ENCODE peak calls at places on chromosomes 12 and 14, in four cellular contexts. One of them, this sample, is unnamed.

GRCh38 chr12:46165191-46165590 is 103.7 kb downstream of the SLC38A1 start:
- DNase-seq in GM06990: no peak
- DNase-seq in fibroblast of mammary gland: no peak
- DNase-seq in HFFc6: no peak
- DNase-seq in this sample: no peak

GRCh38 chr14:98819867-98820206 is 452.2 kb downstream of the BCL11B start:
- DNase-seq in GM06990: no peak
- DNase-seq in fibroblast of mammary gland: no peak
- DNase-seq in HFFc6: no peak
- DNase-seq in this sample: no peak

GRCh38 chr14:102150083-102150482 is 10.4 kb downstream of the WDR20 start:
- DNase-seq in GM06990: no peak
- DNase-seq in fibroblast of mammary gland: no peak
- DNase-seq in HFFc6: no peak
- DNase-seq in this sample: no peak

GRCh38 chr12:109726511-109727038 is 12.9 kb downstream of the FAM222A start:
- DNase-seq in GM06990: no peak
- DNase-seq in fibroblast of mammary gland: no peak
- DNase-seq in HFFc6: no peak
- DNase-seq in this sample: no peak

GRCh38 chr12:94616217-94616729 is 34.1 kb downstream of the TMCC3 start:
- DNase-seq in GM06990: no peak
- DNase-seq in fibroblast of mammary gland: no peak
- DNase-seq in HFFc6: no peak
- DNase-seq in this sample: no peak

GRCh38 chr12:16606936-16607335 is 974 bp upstream of the LMO3 start:
- DNase-seq in GM06990: no peak
- DNase-seq in fibroblast of mammary gland: no peak
- DNase-seq in HFFc6: no peak
- DNase-seq in this sample: no peak

GRCh38 chr12:6961695-6962284 is 8.7 kb downstream of the PHB2 start:
- DNase-seq in GM06990: peak
- DNase-seq in fibroblast of mammary gland: peak
- DNase-seq in HFFc6: peak
- DNase-seq in this sample: no peak

GRCh38 chr12:54027442-54027786 is 826 bp upstream of the HOXC6 start:
- DNase-seq in GM06990: no peak
- DNase-seq in fibroblast of mammary gland: no peak
- DNase-seq in HFFc6: no peak
- DNase-seq in this sample: no peak

GRCh38 chr12:41368006-41368405 is 179.9 kb downstream of the PDZRN4 start:
- DNase-seq in GM06990: no peak
- DNase-seq in fibroblast of mammary gland: peak
- DNase-seq in HFFc6: no peak
- DNase-seq in this sample: no peak

GRCh38 chr12:95763809-95764253 is 26.7 kb downstream of the NTN4 start:
- DNase-seq in GM06990: no peak
- DNase-seq in fibroblast of mammary gland: peak
- DNase-seq in HFFc6: peak
- DNase-seq in this sample: no peak

GRCh38 chr14:44384093-44384492 is 123.0 kb downstream of the FSCB start:
- DNase-seq in GM06990: no peak
- DNase-seq in fibroblast of mammary gland: no peak
- DNase-seq in HFFc6: no peak
- DNase-seq in this sample: no peak

GRCh38 chr14:85764809-85765208 is 234.9 kb downstream of the FLRT2 start:
- DNase-seq in GM06990: no peak
- DNase-seq in fibroblast of mammary gland: peak
- DNase-seq in HFFc6: no peak
- DNase-seq in this sample: no peak

GRCh38 chr12:71640316-71640715 is 23.3 kb downstream of the ZFC3H1 start:
- DNase-seq in GM06990: no peak
- DNase-seq in fibroblast of mammary gland: no peak
- DNase-seq in HFFc6: no peak
- DNase-seq in this sample: no peak

GRCh38 chr12:62783881-62784280 is 151.1 kb downstream of the PPM1H start:
- DNase-seq in GM06990: no peak
- DNase-seq in fibroblast of mammary gland: no peak
- DNase-seq in HFFc6: no peak
- DNase-seq in this sample: no peak

GRCh38 chr12:65308601-65309071 is 30.2 kb downstream of the MSRB3 start:
- DNase-seq in GM06990: no peak
- DNase-seq in fibroblast of mammary gland: peak
- DNase-seq in HFFc6: peak
- DNase-seq in this sample: no peak

GRCh38 chr12:47975816-47976215 is 12.4 kb downstream of the TMEM106C start:
- DNase-seq in GM06990: no peak
- DNase-seq in fibroblast of mammary gland: no peak
- DNase-seq in HFFc6: no peak
- DNase-seq in this sample: no peak

GRCh38 chr12:80157640-80158039 is 58.3 kb downstream of the OTOGL start:
- DNase-seq in GM06990: no peak
- DNase-seq in fibroblast of mammary gland: no peak
- DNase-seq in HFFc6: no peak
- DNase-seq in this sample: no peak

GRCh38 chr12:18632848-18633247 is 105.0 kb downstream of the PLCZ1 start:
- DNase-seq in GM06990: no peak
- DNase-seq in fibroblast of mammary gland: no peak
- DNase-seq in HFFc6: no peak
- DNase-seq in this sample: no peak

GRCh38 chr14:22113401-22113800 is 439.8 kb upstream of the OR4E1 start:
- DNase-seq in GM06990: no peak
- DNase-seq in fibroblast of mammary gland: no peak
- DNase-seq in HFFc6: no peak
- DNase-seq in this sample: no peak

GRCh38 chr14:76456200-76456599 is 80.3 kb downstream of the ESRRB start:
- DNase-seq in GM06990: no peak
- DNase-seq in fibroblast of mammary gland: peak
- DNase-seq in HFFc6: peak
- DNase-seq in this sample: no peak

GRCh38 chr12:89185181-89185580 is 167.1 kb downstream of the DUSP6 start:
- DNase-seq in GM06990: no peak
- DNase-seq in fibroblast of mammary gland: no peak
- DNase-seq in HFFc6: no peak
- DNase-seq in this sample: no peak

GRCh38 chr12:89183985-89184435 is 168.3 kb downstream of the DUSP6 start:
- DNase-seq in GM06990: no peak
- DNase-seq in fibroblast of mammary gland: peak
- DNase-seq in HFFc6: no peak
- DNase-seq in this sample: no peak

GRCh38 chr12:89189448-89189847 is 162.9 kb downstream of the DUSP6 start:
- DNase-seq in GM06990: no peak
- DNase-seq in fibroblast of mammary gland: no peak
- DNase-seq in HFFc6: no peak
- DNase-seq in this sample: no peak

GRCh38 chr12:89187507-89187906 is 164.8 kb downstream of the DUSP6 start:
- DNase-seq in GM06990: no peak
- DNase-seq in fibroblast of mammary gland: no peak
- DNase-seq in HFFc6: no peak
- DNase-seq in this sample: no peak

GRCh38 chr12:89185889-89186288 is 166.4 kb downstream of the DUSP6 start:
- DNase-seq in GM06990: no peak
- DNase-seq in fibroblast of mammary gland: peak
- DNase-seq in HFFc6: no peak
- DNase-seq in this sample: no peak
- TF ChIP-seq CTCF in GM06990: no peak
- TF ChIP-seq CTCF in fibroblast of mammary gland: no peak
- TF ChIP-seq CTCF in HFFc6: no peak
- TF ChIP-seq CTCF in this sample: no peak

DNA sequence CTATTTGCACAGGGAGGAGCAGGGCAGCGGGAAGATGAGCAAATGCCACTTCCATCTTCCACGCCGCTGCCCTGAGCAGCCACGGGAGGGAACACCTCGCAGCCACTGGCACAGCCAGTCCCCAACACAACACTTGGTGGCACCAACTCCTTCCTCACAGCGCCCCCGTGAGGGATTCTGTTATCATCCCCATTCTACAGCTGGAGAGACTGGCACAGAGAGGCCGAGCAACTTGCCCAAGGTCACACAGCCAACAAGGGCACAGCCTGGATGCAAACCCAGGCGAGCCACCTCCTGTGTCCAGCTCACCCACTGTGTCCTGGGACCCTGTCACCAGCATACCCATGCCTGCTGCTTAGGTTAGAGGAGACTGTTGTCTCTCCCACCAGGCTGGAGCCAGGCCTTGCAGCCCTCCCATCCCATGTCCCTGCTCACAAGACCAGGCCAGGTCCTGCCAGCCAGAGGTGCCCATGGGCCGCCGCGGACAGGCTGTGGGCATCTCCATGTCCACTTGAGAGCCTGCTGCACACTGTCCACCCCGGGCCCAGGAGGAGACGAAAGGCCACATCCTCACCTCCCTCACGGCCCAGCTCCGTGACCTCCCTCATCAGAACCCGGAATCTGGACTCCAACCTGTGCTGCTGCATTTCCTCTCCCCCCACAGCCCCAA is 57.0 kb downstream of the NCOR2 start:
- DNase-seq in GM06990: no peak
- DNase-seq in fibroblast of mammary gland: no peak
- DNase-seq in HFFc6: no peak
- DNase-seq in this sample: no peak
- TF ChIP-seq CTCF in GM06990: no peak
- TF ChIP-seq CTCF in fibroblast of mammary gland: no peak
- TF ChIP-seq CTCF in HFFc6: peak
- TF ChIP-seq CTCF in this sample: peak

DNA sequence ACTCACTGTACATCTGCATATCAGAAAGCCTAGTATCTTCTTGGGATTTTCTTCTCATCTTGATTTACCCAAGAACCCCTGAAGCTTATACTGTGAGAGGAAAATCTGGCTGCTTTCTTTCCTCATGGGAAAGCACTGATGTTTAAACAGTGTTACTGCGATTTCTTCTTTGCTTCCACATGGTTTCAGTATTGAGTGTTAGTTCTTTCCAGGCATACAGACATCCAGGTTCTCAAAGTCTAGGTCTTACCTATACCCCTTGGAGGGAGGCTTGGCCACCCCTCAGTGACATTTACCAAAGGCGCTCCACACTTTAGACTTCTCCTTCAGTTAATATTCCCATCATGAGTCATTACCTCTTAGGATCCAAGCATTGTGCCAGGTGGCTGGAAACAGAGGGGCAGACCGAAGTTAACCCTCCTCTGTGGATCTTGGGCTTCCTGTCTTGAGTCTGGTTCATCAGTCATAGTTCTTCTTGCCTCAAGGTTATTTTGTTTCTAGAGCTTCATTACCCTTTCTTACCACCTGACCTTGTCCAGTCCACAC is 79.1 kb downstream of the TMEM117 start:
- DNase-seq in GM06990: no peak
- DNase-seq in fibroblast of mammary gland: no peak
- DNase-seq in HFFc6: peak
- DNase-seq in this sample: no peak
- TF ChIP-seq CTCF in GM06990: peak
- TF ChIP-seq CTCF in fibroblast of mammary gland: no peak
- TF ChIP-seq CTCF in HFFc6: peak
- TF ChIP-seq CTCF in this sample: peak

DNA sequence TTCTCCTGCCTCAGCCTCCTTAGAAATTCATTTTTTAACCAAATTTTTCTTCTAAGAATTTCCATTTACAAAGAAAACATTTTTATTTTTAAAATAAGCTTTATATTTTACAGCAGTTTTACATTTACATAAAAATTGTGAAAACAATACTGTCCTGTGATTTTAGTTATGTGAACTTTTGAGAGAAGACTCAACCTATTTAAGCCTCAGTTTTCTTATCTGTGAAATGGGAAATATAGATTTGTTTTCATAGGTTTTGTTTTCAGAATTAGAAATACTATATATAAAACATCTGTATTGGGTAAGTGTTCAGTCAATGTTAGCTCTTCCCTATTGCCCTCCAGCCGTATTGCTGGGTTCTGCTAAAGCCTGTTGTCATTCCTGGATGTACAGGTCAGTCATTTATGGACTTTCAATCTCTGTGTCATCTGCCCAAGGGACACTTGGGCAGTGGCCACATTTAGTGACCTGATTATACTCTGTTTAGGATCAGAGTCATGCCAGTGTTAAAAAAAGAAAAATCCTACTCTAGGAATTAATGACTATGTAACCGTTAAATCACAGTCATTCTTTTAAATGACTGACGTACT is 22.3 kb upstream of the KRAS start:
- DNase-seq in GM06990: no peak
- DNase-seq in fibroblast of mammary gland: no peak
- DNase-seq in HFFc6: no peak
- DNase-seq in this sample: no peak
- TF ChIP-seq CTCF in GM06990: no peak
- TF ChIP-seq CTCF in fibroblast of mammary gland: no peak
- TF ChIP-seq CTCF in HFFc6: no peak
- TF ChIP-seq CTCF in this sample: no peak

DNA sequence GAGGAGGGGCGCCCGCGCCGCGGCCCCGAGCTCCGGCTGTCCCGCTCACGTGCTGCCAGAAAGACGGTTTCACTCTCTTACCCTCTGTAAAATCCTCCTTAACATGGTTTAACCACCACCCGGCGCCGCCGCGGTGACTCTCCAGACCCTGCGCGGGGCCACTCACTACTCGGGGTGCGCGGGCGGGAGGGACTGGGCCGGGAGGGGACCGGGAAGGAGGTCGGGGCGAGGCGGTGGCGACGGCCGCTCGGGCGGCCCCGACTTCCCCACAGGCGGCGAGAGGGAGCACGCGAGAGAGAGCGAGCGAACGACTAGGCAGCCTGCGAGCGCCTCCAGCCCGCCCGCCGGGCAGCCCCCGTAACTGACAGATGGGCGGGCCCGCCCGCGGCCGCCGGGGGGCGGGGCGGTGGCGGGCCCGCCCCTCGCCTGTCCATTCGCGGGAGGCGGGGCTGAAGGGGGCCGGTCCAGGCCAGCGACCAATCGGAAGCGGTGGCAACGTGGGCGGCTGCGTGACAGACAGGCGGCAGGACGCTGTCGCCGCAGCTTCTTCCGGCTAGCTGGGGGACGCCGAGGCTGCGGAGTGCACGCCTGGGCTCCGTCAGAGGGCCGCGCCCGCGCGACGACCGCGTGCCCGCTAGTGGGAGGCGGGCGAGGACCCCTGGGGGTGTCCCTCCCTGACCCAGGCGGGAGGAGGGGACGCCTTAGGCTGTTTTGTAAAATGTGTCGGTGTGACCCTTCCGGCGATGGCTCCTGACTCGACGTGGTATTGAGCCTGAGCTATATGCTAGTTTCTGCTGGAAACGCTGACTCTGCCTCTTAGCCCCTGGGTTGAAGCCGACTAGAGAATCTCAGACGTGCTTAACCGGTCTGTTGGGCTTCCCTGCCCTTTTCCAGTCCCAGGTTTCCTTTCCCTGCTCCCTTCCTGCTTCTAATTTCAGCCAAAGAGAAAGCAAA is at the start of gene EEA1:
- DNase-seq in GM06990: peak
- DNase-seq in fibroblast of mammary gland: peak
- DNase-seq in HFFc6: peak
- DNase-seq in this sample: peak
- TF ChIP-seq CTCF in GM06990: no peak
- TF ChIP-seq CTCF in fibroblast of mammary gland: no peak
- TF ChIP-seq CTCF in HFFc6: peak
- TF ChIP-seq CTCF in this sample: no peak

This sample was measured in GM12864.